ENCODE peak calls at places on chromosomes 6 and 20, in eight cellular contexts. C, K, D, Y, B, R, Q and G are unnamed samples. For H3K36me3, the result is how much of the 10 kb centered on the place peaks cover.

GRCh38 chr6:156423829-156424228 is 353.3 kb upstream of the ARID1B start:
- ATAC-seq in C (no peak), K (no peak), D (no peak), Y (no peak), B (no peak), R (no peak), Q (no peak), G (no peak)

GRCh38 chr20:53935353-53936084 is 134.9 kb downstream of the BCAS1 start:
- ATAC-seq in C (no peak), K (peak), D (no peak), Y (peak), B (peak), R (no peak), Q (no peak), G (no peak)

GRCh38 chr6:32819729-32820128 is 2.9 kb upstream of the HLA-DOB start:
- ATAC-seq in C (no peak), K (no peak), D (no peak), Y (no peak), B (no peak), R (no peak), Q (no peak), G (no peak)

GRCh38 chr6:39947611-39948068 is 13.4 kb upstream of the MOCS1 start:
- ATAC-seq in C (no peak), K (no peak), D (no peak), Y (no peak), B (no peak), R (no peak), Q (no peak), G (no peak)

GRCh38 chr6:155106456-155107107 is 111.5 kb downstream of the TIAM2 start:
- ATAC-seq in C (no peak), K (no peak), D (no peak), Y (no peak), B (no peak), R (no peak), Q (peak), G (no peak)

GRCh38 chr6:119079288-119079809 is 885 bp upstream of the FAM184A start:
- ATAC-seq in C (no peak), K (no peak), D (no peak), Y (no peak), B (no peak), R (no peak), Q (no peak), G (no peak)

GRCh38 chr6:139112561-139112960 is 22.3 kb upstream of the HECA start:
- ATAC-seq in C (no peak), K (no peak), D (no peak), Y (no peak), B (no peak), R (no peak), Q (no peak), G (no peak)

GRCh38 chr6:126140015-126140414 is 153.7 kb downstream of the TRMT11 start:
- ATAC-seq in C (no peak), K (no peak), D (no peak), Y (no peak), B (no peak), R (no peak), Q (no peak), G (no peak)

GRCh38 chr6:37988696-37989095 is 169.2 kb downstream of the ZFAND3 start:
- ATAC-seq in C (no peak), K (no peak), D (no peak), Y (peak), B (no peak), R (peak), Q (peak), G (no peak)

DNA sequence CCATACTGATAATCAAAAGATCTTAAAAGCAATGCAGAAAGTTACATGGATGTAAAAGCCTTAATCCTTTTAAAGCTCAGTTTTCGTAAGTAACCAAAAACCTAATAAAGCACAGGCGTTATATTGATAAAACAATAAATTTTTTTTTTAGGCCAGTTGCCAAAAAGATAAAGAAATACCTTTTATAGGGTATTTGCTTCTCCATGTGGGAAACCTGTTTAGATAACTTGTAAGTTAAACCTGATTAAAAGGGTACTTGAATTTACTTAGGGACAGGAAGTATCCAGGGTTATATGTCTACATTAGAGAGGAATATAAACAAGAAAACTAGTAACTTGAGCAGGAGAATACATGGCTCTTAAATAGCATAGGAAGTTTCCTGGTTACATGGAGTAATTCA is 21.1 kb downstream of the FBXO9 start:
- ATAC-seq in C (no peak), K (no peak), D (no peak), Y (no peak), B (no peak), R (no peak), Q (no peak), G (no peak)
- H3K36me3 ChIP-seq in C (under half), K (half or more), D (under half), Y (half or more), B (under half), R (under half), Q (half or more), G (half or more)

GRCh38 chr6:43373252-43373875 is 3.9 kb upstream of the ZNF318 start:
- ATAC-seq in C (no peak), K (no peak), D (no peak), Y (no peak), B (no peak), R (no peak), Q (no peak), G (no peak)
- H3K27ac ChIP-seq in C (no peak), K (no peak), D (peak), Y (no peak), B (no peak), R (no peak), Q (no peak), G (no peak)

GRCh38 chr6:73732845-73733675 is 37.1 kb downstream of the CD109 start:
- ATAC-seq in C (peak), K (peak), D (peak), Y (peak), B (peak), R (peak), Q (peak), G (peak)
- TF ChIP-seq CTCF in C (peak), K (peak), D (peak), Y (peak), B (peak), R (peak), Q (peak), G (peak)

GRCh38 chr20:50885781-50886180 is 45.5 kb downstream of the ADNP start:
- ATAC-seq in C (no peak), K (no peak), D (no peak), Y (no peak), B (no peak), R (no peak), Q (no peak), G (no peak)
- H3K36me3 ChIP-seq in C (under half), K (under half), D (under half), Y (under half), B (under half), R (under half), Q (under half), G (under half)

GRCh38 chr20:63541371-63541770 is 4.2 kb upstream of the PTK6 start:
- ATAC-seq in C (no peak), K (no peak), D (no peak), Y (no peak), B (no peak), R (no peak), Q (no peak), G (no peak)

GRCh38 chr20:63542031-63542559 is 4.9 kb upstream of the PTK6 start:
- ATAC-seq in C (no peak), K (no peak), D (no peak), Y (no peak), B (no peak), R (no peak), Q (no peak), G (no peak)

GRCh38 chr20:63539441-63540370 is 2.5 kb upstream of the PTK6 start:
- ATAC-seq in C (no peak), K (no peak), D (no peak), Y (no peak), B (no peak), R (no peak), Q (no peak), G (no peak)

GRCh38 chr20:63539092-63539430 is 1.9 kb upstream of the PTK6 start:
- ATAC-seq in C (no peak), K (no peak), D (no peak), Y (no peak), B (no peak), R (no peak), Q (no peak), G (no peak)

DNA sequence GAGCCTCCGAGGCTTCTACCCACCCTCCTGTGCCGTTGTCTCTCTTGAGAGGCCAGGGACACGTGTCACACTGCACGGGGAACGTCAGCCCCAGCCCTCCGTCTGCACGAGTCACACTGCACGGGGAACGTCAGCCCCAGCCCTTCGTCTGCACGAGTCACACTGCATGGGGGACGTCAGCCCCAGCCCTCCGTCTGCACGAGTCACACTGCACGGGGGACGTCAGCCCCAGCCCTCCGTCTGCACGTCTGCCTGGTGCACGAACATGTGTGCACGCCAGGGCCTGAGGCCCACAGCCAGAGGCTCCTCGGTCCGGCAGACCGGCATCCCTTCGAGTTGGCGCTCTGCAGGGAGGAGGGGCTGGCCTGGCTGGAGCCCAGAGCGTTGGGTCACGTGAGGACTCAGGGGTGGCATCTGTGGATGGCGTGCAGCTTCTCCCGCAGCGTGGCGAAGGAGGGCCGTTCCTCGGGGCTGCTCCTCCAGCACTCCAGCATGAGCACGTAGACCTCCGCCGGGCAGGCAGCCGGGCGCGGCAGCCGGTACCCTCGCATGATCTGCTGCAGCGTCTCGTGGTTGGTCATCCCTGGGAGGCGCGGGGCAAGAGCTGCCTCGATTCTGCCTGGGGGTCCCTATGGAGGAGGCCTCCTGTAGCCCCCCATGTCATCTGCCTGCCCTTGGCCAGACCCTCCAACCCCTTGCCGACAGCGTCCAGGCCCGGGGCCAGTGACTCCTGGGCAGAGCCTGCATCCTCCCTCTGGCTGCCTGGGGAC is 3.4 kb upstream of the PTK6 start:
- ATAC-seq in C (no peak), K (no peak), D (no peak), Y (no peak), B (no peak), R (no peak), Q (no peak), G (no peak)
- H3K27ac ChIP-seq in C (no peak), K (no peak), D (no peak), Y (no peak), B (no peak), R (no peak), Q (no peak), G (no peak)

GRCh38 chr6:124962617-124963415 is 579 bp downstream of the RNF217 start:
- ATAC-seq in C (peak), K (peak), D (peak), Y (peak), B (no peak), R (peak), Q (peak), G (peak)
- TF ChIP-seq CTCF in C (no peak), K (no peak), D (no peak), Y (peak), B (no peak), R (no peak), Q (peak), G (no peak)

DNA sequence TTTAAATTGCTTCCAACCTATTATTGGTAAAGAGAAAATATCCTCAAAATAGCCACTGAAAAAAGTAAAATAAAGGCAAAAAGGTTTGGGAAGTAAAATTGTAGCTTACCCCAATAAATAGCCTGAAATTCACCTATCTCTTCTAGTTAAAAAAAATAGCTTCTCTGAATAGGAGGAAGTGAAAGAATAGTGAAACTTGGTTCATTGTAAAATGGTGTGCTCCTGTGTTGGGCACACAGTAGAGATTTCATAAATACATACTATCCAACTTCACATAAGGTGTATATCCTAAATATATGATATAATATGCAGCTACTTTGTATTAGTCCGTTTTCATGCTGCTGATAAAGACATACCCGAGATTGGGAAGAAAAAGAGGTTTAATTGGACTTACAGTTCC is 45.3 kb downstream of the CDK19 start:
- ATAC-seq in C (no peak), K (no peak), D (no peak), Y (no peak), B (peak), R (no peak), Q (no peak), G (no peak)
- H3K36me3 ChIP-seq in C (under half), K (under half), D (under half), Y (under half), B (under half), R (under half), Q (under half), G (under half)

GRCh38 chr20:47292581-47292980 is 63.9 kb downstream of the ZMYND8 start:
- ATAC-seq in C (no peak), K (no peak), D (no peak), Y (no peak), B (no peak), R (no peak), Q (no peak), G (no peak)

GRCh38 chr20:47289989-47290388 is 66.5 kb downstream of the ZMYND8 start:
- ATAC-seq in C (no peak), K (no peak), D (no peak), Y (no peak), B (no peak), R (no peak), Q (no peak), G (no peak)

GRCh38 chr20:47296950-47297349 is 59.5 kb downstream of the ZMYND8 start:
- ATAC-seq in C (no peak), K (no peak), D (no peak), Y (peak), B (no peak), R (no peak), Q (no peak), G (no peak)

GRCh38 chr20:47295921-47296426 is 60.5 kb downstream of the ZMYND8 start:
- ATAC-seq in C (peak), K (peak), D (peak), Y (peak), B (no peak), R (peak), Q (peak), G (peak)

GRCh38 chr20:47293524-47294157 is 62.9 kb downstream of the ZMYND8 start:
- ATAC-seq in C (no peak), K (no peak), D (no peak), Y (no peak), B (no peak), R (no peak), Q (no peak), G (no peak)
- H3K27ac ChIP-seq in C (no peak), K (no peak), D (no peak), Y (no peak), B (no peak), R (no peak), Q (no peak), G (no peak)